ENCODE peak calls at places on chromosomes 12 and 14, in seven cellular contexts. E is Right ventricle myocardium inferior, S is mammary epithelial cell, L is right atrium auricular region, C is T-helper 2 cell, T is mesothelial cell of epicardium, N is NAMALWA. R is an unnamed sample.

GRCh38 chr12:132367401-132367851 is 38.0 kb upstream of the GALNT9 start:
- DNase-seq in E (peak; percentile 50), S (no peak), L (no peak), C (no peak), T (no peak), N (no peak), R (no peak)

GRCh38 chr12:52207895-52208294 is 16.1 kb upstream of the KRT80 start:
- DNase-seq in E (no peak), S (peak; percentile 52), L (no peak), C (no peak), T (no peak), N (no peak), R (peak; percentile 93)

GRCh38 chr14:105184461-105184860 is 3.3 kb upstream of the NUDT14 start:
- DNase-seq in E (no peak), S (no peak), L (no peak), C (no peak), T (no peak), N (no peak), R (no peak)

GRCh38 chr14:48723841-48724495 is 862.2 kb downstream of the RPS29 start:
- DNase-seq in E (no peak), S (no peak), L (no peak), C (no peak), T (no peak), N (no peak), R (no peak)

GRCh38 chr12:15613981-15614380 is 175.2 kb downstream of the EPS8 start:
- DNase-seq in E (no peak), S (no peak), L (no peak), C (no peak), T (no peak), N (no peak), R (no peak)

GRCh38 chr14:87566986-87567385 is 426.0 kb downstream of the GALC start:
- DNase-seq in E (no peak), S (no peak), L (no peak), C (no peak), T (no peak), N (no peak), R (peak; percentile 88)

GRCh38 chr12:6921539-6921938 is 6.2 kb upstream of the ATN1 start:
- DNase-seq in E (no peak), S (no peak), L (no peak), C (no peak), T (no peak), N (no peak), R (no peak)

GRCh38 chr12:99979471-99979870 is 5.3 kb downstream of the ANKS1B start:
- DNase-seq in E (no peak), S (no peak), L (no peak), C (no peak), T (no peak), N (no peak), R (no peak)

GRCh38 chr12:3218846-3219632 is 141.9 kb downstream of the TSPAN9 start:
- DNase-seq in E (no peak), S (no peak), L (no peak), C (no peak), T (no peak), N (no peak), R (no peak)